ENCODE peak calls at places on chromosomes 2 and 18, in ten cellular contexts. T, G, E, U, H, B, A, S, R and M are unnamed samples.

GRCh38 chr2:208491648-208492047 is 85.1 kb downstream of the PTH2R start:
- DNase-seq in T (no peak), G (peak; percentile 82), E (no peak), U (no peak), H (no peak), B (no peak), A (no peak), S (no peak), R (no peak), M (no peak)

GRCh38 chr2:205695460-205695979 is 13.2 kb downstream of the NRP2 start:
- DNase-seq in T (no peak), G (no peak), E (peak; percentile 65), U (no peak), H (no peak), B (peak; percentile 78), A (no peak), S (no peak), R (no peak), M (no peak)

GRCh38 chr2:7127687-7128086 is 210.5 kb downstream of the RNF144A start:
- DNase-seq in T (no peak), G (no peak), E (no peak), U (no peak), H (no peak), B (no peak), A (no peak), S (no peak), R (no peak), M (no peak)

GRCh38 chr2:128798502-128799283 is 480.0 kb upstream of the HS6ST1 start:
- DNase-seq in T (no peak), G (no peak), E (no peak), U (no peak), H (no peak), B (no peak), A (no peak), S (no peak), R (no peak), M (no peak)

GRCh38 chr2:233117811-233118480 is 57.8 kb downstream of the INPP5D start:
- DNase-seq in T (no peak), G (no peak), E (no peak), U (no peak), H (no peak), B (no peak), A (no peak), S (no peak), R (no peak), M (no peak)

GRCh38 chr2:19358242-19359020 is at the start of gene OSR1:
- DNase-seq in T (peak; percentile 28), G (no peak), E (peak; percentile 90), U (no peak), H (no peak), B (peak; percentile 88), A (no peak), S (no peak), R (peak; percentile 65), M (no peak)

GRCh38 chr2:216017365-216017764 is 4.0 kb upstream of the MREG start:
- DNase-seq in T (no peak), G (no peak), E (no peak), U (peak; percentile 97), H (no peak), B (peak; percentile 51), A (no peak), S (peak; percentile 14), R (no peak), M (no peak)

GRCh38 chr2:12774381-12774780 is 57.6 kb downstream of the TRIB2 start:
- DNase-seq in T (no peak), G (no peak), E (peak; percentile 56), U (no peak), H (no peak), B (no peak), A (no peak), S (no peak), R (no peak), M (no peak)

GRCh38 chr18:9716375-9716774 is 8.3 kb downstream of the RAB31 start:
- DNase-seq in T (no peak), G (no peak), E (no peak), U (no peak), H (no peak), B (no peak), A (no peak), S (no peak), R (no peak), M (no peak)

GRCh38 chr2:128395640-128396499 is 77.2 kb upstream of the HS6ST1 start:
- DNase-seq in T (no peak), G (no peak), E (peak; percentile 46), U (no peak), H (no peak), B (no peak), A (no peak), S (no peak), R (no peak), M (no peak)

GRCh38 chr18:36446059-36446458 is 148.5 kb downstream of the FHOD3 start:
- DNase-seq in T (no peak), G (no peak), E (no peak), U (no peak), H (no peak), B (peak; percentile 39), A (no peak), S (no peak), R (no peak), M (no peak)

GRCh38 chr2:42217914-42218313 is 48.8 kb downstream of the EML4 start:
- DNase-seq in T (no peak), G (no peak), E (no peak), U (no peak), H (no peak), B (no peak), A (no peak), S (no peak), R (no peak), M (no peak)

GRCh38 chr2:215652432-215652831 is 216.6 kb upstream of the FN1 start:
- DNase-seq in T (no peak), G (no peak), E (peak; percentile 54), U (no peak), H (no peak), B (peak; percentile 85), A (no peak), S (no peak), R (no peak), M (no peak)

GRCh38 chr2:223075301-223076270 is 23.6 kb downstream of the KCNE4 start:
- DNase-seq in T (no peak), G (no peak), E (no peak), U (no peak), H (no peak), B (peak; percentile 67), A (no peak), S (no peak), R (peak; percentile 52), M (no peak)

GRCh38 chr2:196088209-196088608 is 19.6 kb upstream of the DNAH7 start:
- DNase-seq in T (no peak), G (peak; percentile 18), E (peak; percentile 57), U (no peak), H (no peak), B (peak; percentile 37), A (no peak), S (no peak), R (no peak), M (no peak)

GRCh38 chr2:36267194-36267593 is 88.4 kb upstream of the CRIM1 start:
- DNase-seq in T (no peak), G (no peak), E (no peak), U (no peak), H (no peak), B (no peak), A (no peak), S (no peak), R (no peak), M (no peak)

GRCh38 chr2:176435691-176436215 is 166.5 kb downstream of the MTX2 start:
- DNase-seq in T (no peak), G (no peak), E (no peak), U (no peak), H (no peak), B (no peak), A (no peak), S (no peak), R (no peak), M (no peak)

GRCh38 chr2:9946818-9947217 is 4.7 kb upstream of the GRHL1 start:
- DNase-seq in T (no peak), G (no peak), E (no peak), U (no peak), H (no peak), B (no peak), A (no peak), S (no peak), R (no peak), M (no peak)

GRCh38 chr2:120291464-120292311 is 39.0 kb downstream of the RALB start:
- DNase-seq in T (no peak), G (peak; percentile 95), E (peak; percentile 34), U (no peak), H (no peak), B (peak; percentile 75), A (no peak), S (no peak), R (peak; percentile 57), M (no peak)

GRCh38 chr2:110904410-110905148 is 172.2 kb downstream of the ACOXL start:
- DNase-seq in T (no peak), G (no peak), E (no peak), U (no peak), H (no peak), B (no peak), A (no peak), S (no peak), R (no peak), M (no peak)

GRCh38 chr2:85802337-85803103 is 48.7 kb downstream of the ATOH8 start:
- DNase-seq in T (no peak), G (no peak), E (no peak), U (no peak), H (no peak), B (no peak), A (no peak), S (no peak), R (no peak), M (no peak)

GRCh38 chr2:195612515-195613495 is 44.2 kb upstream of the SLC39A10 start:
- DNase-seq in T (no peak), G (no peak), E (peak; percentile 75), U (no peak), H (no peak), B (peak; percentile 75), A (no peak), S (no peak), R (peak; percentile 76), M (peak; percentile 41)

GRCh38 chr2:118670281-118670680 is 177.2 kb downstream of the EN1 start:
- DNase-seq in T (no peak), G (no peak), E (no peak), U (no peak), H (no peak), B (peak; percentile 62), A (no peak), S (no peak), R (no peak), M (no peak)